ENCODE peak calls at places on chromosomes 3 and 15, in nine cellular contexts. V, X, B, O, E, Q, H, D and U are unnamed samples.

GRCh38 chr3:28651159-28651558 is 302.5 kb upstream of the AZI2 start:
- DNase-seq in V (no peak), X (no peak), B (no peak), O (no peak), E (no peak), Q (no peak), H (no peak), D (no peak), U (no peak)

GRCh38 chr3:197023241-197023997 is 6.2 kb downstream of the MELTF start:
- DNase-seq in V (no peak), X (no peak), B (no peak), O (no peak), E (no peak), Q (peak), H (no peak), D (no peak), U (peak)

GRCh38 chr3:45575491-45575923 is 19.0 kb upstream of the LIMD1 start:
- DNase-seq in V (no peak), X (no peak), B (no peak), O (no peak), E (no peak), Q (no peak), H (no peak), D (no peak), U (no peak)

GRCh38 chr15:56524915-56525314 is 60.0 kb upstream of the MNS1 start:
- DNase-seq in V (no peak), X (no peak), B (no peak), O (no peak), E (no peak), Q (no peak), H (no peak), D (no peak), U (no peak)

GRCh38 chr3:10599444-10599843 is 94.1 kb upstream of the ATP2B2 start:
- DNase-seq in V (no peak), X (no peak), B (no peak), O (no peak), E (no peak), Q (no peak), H (no peak), D (peak), U (no peak)

GRCh38 chr3:78101363-78101762 is 1061.5 kb downstream of the ROBO2 start:
- DNase-seq in V (no peak), X (no peak), B (no peak), O (no peak), E (no peak), Q (no peak), H (no peak), D (no peak), U (no peak)

GRCh38 chr3:138468886-138469285 is 34.5 kb downstream of the ESYT3 start:
- DNase-seq in V (no peak), X (no peak), B (no peak), O (no peak), E (peak), Q (no peak), H (no peak), D (no peak), U (peak)

GRCh38 chr3:80526153-80526552 is 758.4 kb upstream of the ROBO1 start:
- DNase-seq in V (no peak), X (no peak), B (no peak), O (no peak), E (no peak), Q (no peak), H (no peak), D (no peak), U (no peak)

DNA sequence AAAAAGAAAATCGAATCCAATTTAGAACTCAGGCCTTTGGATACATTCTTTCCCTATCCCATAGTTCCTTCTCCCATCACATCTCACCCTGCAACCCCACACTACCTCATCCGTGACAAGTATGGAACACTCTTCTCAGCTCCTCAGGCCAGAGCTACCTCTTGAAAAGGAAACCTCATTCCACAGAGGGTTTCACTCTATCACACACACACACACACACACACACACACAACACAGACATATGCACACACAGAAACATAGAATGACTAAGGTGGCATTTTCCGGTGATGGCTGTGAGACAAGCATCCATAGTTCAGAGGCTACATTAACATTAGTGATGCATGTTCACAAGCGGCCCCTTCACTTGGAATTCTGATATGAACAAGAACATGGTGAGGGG is 122.0 kb upstream of the HES1 start:
- DNase-seq in V (no peak), X (no peak), B (no peak), O (no peak), E (no peak), Q (no peak), H (no peak), D (no peak), U (no peak)
- TF ChIP-seq POLR2AphosphoS5 in V (no peak), X (no peak), B (no peak), O (no peak), E (no peak), Q (no peak), H (no peak), D (no peak), U (no peak)

DNA sequence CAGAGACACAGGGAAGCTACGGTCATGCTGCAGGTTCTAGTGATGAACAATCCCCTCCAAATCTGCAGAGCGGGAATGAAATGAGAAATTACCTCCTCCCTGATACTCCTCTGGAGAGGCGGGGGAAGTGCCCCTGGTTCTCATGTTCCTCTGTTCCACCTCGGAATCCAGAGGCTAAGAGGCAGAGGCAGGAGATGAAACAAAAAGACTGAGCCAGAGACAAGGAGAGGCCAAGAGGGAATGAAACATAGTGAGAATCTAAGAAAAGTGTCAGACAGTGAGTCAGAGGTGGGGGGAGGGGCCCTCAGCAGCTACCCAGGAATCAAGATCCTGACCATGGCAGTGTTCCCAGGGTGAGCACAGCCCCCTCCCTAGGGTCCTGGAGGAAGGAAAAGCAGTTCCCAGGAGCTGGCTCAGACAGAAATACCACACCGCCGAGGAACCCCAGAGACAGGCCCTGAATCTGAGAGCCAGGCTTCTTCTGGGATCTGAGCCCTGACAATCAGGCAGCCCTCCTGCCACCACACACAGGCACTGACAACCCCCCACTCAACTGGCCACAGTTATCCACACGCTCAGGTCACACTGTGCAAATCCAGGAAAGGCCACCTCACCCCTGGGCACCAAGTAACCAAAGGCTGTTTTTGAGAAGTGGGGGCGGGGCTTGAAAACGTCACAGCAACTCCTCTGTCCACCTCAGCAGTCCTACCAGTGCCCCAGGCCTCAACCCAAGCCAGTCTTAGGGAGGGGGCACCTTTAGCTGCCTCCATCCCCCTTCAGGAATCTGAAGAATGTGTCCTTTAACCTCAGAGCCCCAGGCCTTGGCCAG is 2.4 kb downstream of the CSRNP1 start:
- DNase-seq in V (peak), X (peak), B (peak), O (peak), E (peak), Q (no peak), H (no peak), D (peak), U (no peak)
- TF ChIP-seq POLR2A in V (no peak), X (no peak), B (no peak), O (no peak), E (no peak), Q (no peak), H (no peak), D (no peak), U (no peak)

DNA sequence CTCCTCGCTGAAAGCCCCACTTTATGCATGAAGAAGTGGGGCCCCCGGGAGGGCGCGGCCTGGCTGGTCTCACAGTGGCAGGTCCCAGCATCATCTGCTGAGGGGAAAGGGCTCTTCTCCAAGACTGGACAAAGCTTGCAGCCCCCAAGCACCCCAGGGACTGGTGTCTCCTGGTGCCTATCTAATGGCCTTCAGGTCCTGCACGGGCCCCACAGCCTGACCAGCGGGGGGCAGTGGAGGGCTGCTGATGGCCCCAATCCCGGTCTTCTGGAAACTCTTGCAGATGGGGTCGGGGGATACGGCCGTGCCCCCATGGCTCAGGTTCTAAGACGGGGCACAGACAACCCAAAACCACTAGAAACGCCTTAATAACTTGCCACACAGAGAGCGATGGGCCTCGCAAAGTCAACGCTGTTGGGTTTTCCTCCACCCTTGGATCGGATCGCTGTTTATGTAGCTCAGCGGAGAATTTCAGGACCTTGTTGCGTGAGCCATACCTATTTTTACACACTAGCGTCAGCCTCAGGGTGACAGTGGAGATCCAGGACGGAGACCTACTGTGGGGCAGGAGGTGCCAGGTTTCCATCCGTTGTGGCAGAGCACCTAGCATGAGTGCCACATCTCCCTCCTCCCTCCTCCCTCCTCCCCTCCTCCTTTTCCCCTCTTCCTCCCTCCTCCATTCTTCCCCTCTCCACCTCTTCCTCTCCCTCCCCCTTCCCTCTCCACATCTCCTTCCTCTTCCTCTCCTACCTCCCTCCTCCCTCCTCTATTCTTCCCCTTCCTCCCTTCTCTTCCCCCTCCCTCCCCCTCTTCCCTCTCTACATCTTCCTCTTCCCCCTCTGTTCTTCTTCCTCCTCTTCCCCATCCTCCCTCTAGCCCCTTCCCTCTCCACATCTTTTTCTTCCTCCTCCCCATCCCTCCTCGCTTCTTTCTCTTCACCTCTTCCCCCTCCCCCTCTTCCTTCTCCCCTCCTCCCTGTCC is 79.3 kb upstream of the ALDH1L1 start:
- DNase-seq in V (peak), X (peak), B (peak), O (no peak), E (peak), Q (no peak), H (no peak), D (peak), U (no peak)
- H3K4me3 ChIP-seq in V (peak), X (no peak), B (no peak), O (no peak), E (peak), Q (no peak), H (no peak), D (no peak), U (no peak)

GRCh38 chr3:62833538-62833937 is 41.7 kb downstream of the CADPS start:
- DNase-seq in V (no peak), X (peak), B (no peak), O (no peak), E (no peak), Q (no peak), H (no peak), D (peak), U (no peak)
- TF ChIP-seq POLR2AphosphoS5 in V (no peak), X (no peak), B (no peak), O (no peak), E (no peak), Q (no peak), H (no peak), D (no peak), U (no peak)

GRCh38 chr3:48088749-48089466 is 72.7 kb upstream of the MAP4 start:
- DNase-seq in V (peak), X (peak), B (peak), O (peak), E (peak), Q (peak), H (peak), D (peak), U (peak)
- TF ChIP-seq POLR2A in V (no peak), X (peak), B (peak), O (peak), E (peak), Q (peak), H (peak), D (peak), U (peak)

DNA sequence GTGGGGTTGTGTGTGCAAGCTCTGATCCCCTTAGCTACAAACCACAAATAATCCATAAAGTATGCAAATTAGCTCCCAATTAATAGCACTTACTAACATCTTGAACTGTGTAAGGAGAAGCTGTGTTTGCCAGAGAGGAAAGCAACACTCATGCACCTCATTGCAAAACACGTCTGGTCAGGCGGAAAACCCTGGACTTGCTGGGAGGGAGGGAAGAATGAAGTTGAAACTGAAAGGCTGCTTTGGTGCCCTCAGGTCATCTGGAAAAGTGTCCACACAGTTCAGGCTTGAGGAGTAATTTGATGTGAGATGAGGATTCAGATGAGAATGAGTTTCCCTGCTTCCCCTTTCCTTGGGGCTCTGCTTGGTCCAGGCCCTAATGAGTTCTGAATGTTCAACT is 185.5 kb upstream of the ANKRD28 start:
- DNase-seq in V (no peak), X (no peak), B (no peak), O (no peak), E (no peak), Q (no peak), H (no peak), D (no peak), U (no peak)
- H3K4me3 ChIP-seq in V (no peak), X (no peak), B (no peak), O (no peak), E (no peak), Q (no peak), H (no peak), D (no peak), U (no peak)

GRCh38 chr3:42224658-42225421 is 41.1 kb downstream of the CCK start:
- DNase-seq in V (no peak), X (no peak), B (no peak), O (no peak), E (no peak), Q (no peak), H (no peak), D (no peak), U (no peak)
- TF ChIP-seq POLR2AphosphoS5 in V (no peak), X (no peak), B (no peak), O (no peak), E (peak), Q (no peak), H (no peak), D (no peak), U (no peak)